ENCODE peak calls at places on chromosomes 13 and 19, in nine cellular contexts. One of them, this sample, is unnamed.

GRCh38 chr19:29596885-29597525 is 9.1 kb upstream of the POP4 start:
- DNase-seq in epithelial cell of esophagus: peak
- DNase-seq in right lobe of liver: no peak
- DNase-seq in spleen: no peak
- DNase-seq in cardiac fibroblast: peak
- DNase-seq in nephron progenitor cell: peak
- DNase-seq in endodermal cell: peak
- DNase-seq in WTC11: no peak
- DNase-seq in right atrium auricular region: no peak
- DNase-seq in this sample: no peak

GRCh38 chr19:10815969-10816635 is 19.9 kb downstream of the TMED1 start:
- DNase-seq in right atrium auricular region: no peak
- DNase-seq in nephron progenitor cell: no peak
- DNase-seq in spleen: no peak
- DNase-seq in endodermal cell: peak
- DNase-seq in cardiac fibroblast: no peak
- DNase-seq in right lobe of liver: no peak
- DNase-seq in WTC11: no peak
- DNase-seq in epithelial cell of esophagus: no peak
- DNase-seq in this sample: no peak

GRCh38 chr13:77509221-77509620 is 26.3 kb upstream of the SCEL start:
- DNase-seq in cardiac fibroblast: peak
- DNase-seq in epithelial cell of esophagus: peak
- DNase-seq in right atrium auricular region: no peak
- DNase-seq in nephron progenitor cell: no peak
- DNase-seq in endodermal cell: no peak
- DNase-seq in right lobe of liver: no peak
- DNase-seq in WTC11: no peak
- DNase-seq in spleen: no peak
- DNase-seq in this sample: no peak

GRCh38 chr13:44903596-44903995 is 85.7 kb downstream of the NUFIP1 start:
- DNase-seq in cardiac fibroblast: peak
- DNase-seq in right atrium auricular region: peak
- DNase-seq in spleen: no peak
- DNase-seq in WTC11: no peak
- DNase-seq in right lobe of liver: no peak
- DNase-seq in nephron progenitor cell: no peak
- DNase-seq in epithelial cell of esophagus: no peak
- DNase-seq in endodermal cell: no peak
- DNase-seq in this sample: no peak

GRCh38 chr13:108834193-108834592 is 204.8 kb downstream of the MYO16 start:
- DNase-seq in nephron progenitor cell: no peak
- DNase-seq in WTC11: no peak
- DNase-seq in epithelial cell of esophagus: no peak
- DNase-seq in right atrium auricular region: no peak
- DNase-seq in spleen: no peak
- DNase-seq in cardiac fibroblast: no peak
- DNase-seq in right lobe of liver: no peak
- DNase-seq in endodermal cell: no peak
- DNase-seq in this sample: no peak

GRCh38 chr13:76854894-76855293 is 31.3 kb downstream of the KCTD12 start:
- DNase-seq in endodermal cell: no peak
- DNase-seq in epithelial cell of esophagus: peak
- DNase-seq in nephron progenitor cell: no peak
- DNase-seq in spleen: no peak
- DNase-seq in cardiac fibroblast: peak
- DNase-seq in right atrium auricular region: no peak
- DNase-seq in WTC11: no peak
- DNase-seq in right lobe of liver: no peak
- DNase-seq in this sample: no peak

GRCh38 chr19:18332917-18333530 is 7.4 kb upstream of the PGPEP1 start:
- DNase-seq in cardiac fibroblast: no peak
- DNase-seq in WTC11: no peak
- DNase-seq in epithelial cell of esophagus: no peak
- DNase-seq in right lobe of liver: no peak
- DNase-seq in spleen: no peak
- DNase-seq in right atrium auricular region: no peak
- DNase-seq in endodermal cell: no peak
- DNase-seq in nephron progenitor cell: no peak
- DNase-seq in this sample: no peak

GRCh38 chr13:111462944-111463343 is 142.5 kb downstream of the TEX29 start:
- DNase-seq in epithelial cell of esophagus: no peak
- DNase-seq in nephron progenitor cell: no peak
- DNase-seq in cardiac fibroblast: no peak
- DNase-seq in right lobe of liver: no peak
- DNase-seq in endodermal cell: no peak
- DNase-seq in right atrium auricular region: no peak
- DNase-seq in spleen: no peak
- DNase-seq in WTC11: no peak
- DNase-seq in this sample: no peak

GRCh38 chr19:33329060-33329459 is 26.7 kb upstream of the CEBPA start:
- DNase-seq in spleen: no peak
- DNase-seq in cardiac fibroblast: no peak
- DNase-seq in right lobe of liver: no peak
- DNase-seq in right atrium auricular region: no peak
- DNase-seq in epithelial cell of esophagus: no peak
- DNase-seq in nephron progenitor cell: no peak
- DNase-seq in endodermal cell: peak
- DNase-seq in WTC11: no peak
- DNase-seq in this sample: no peak

GRCh38 chr19:17183271-17183757 is 31.8 kb upstream of the USE1 start:
- DNase-seq in WTC11: no peak
- DNase-seq in spleen: peak
- DNase-seq in right lobe of liver: no peak
- DNase-seq in right atrium auricular region: no peak
- DNase-seq in nephron progenitor cell: no peak
- DNase-seq in epithelial cell of esophagus: no peak
- DNase-seq in endodermal cell: no peak
- DNase-seq in cardiac fibroblast: no peak
- DNase-seq in this sample: no peak

GRCh38 chr19:45446295-45446694 is 21.5 kb upstream of the FOSB start:
- DNase-seq in epithelial cell of esophagus: peak
- DNase-seq in right atrium auricular region: no peak
- DNase-seq in cardiac fibroblast: peak
- DNase-seq in WTC11: no peak
- DNase-seq in nephron progenitor cell: no peak
- DNase-seq in endodermal cell: no peak
- DNase-seq in spleen: no peak
- DNase-seq in right lobe of liver: no peak
- DNase-seq in this sample: no peak

DNA sequence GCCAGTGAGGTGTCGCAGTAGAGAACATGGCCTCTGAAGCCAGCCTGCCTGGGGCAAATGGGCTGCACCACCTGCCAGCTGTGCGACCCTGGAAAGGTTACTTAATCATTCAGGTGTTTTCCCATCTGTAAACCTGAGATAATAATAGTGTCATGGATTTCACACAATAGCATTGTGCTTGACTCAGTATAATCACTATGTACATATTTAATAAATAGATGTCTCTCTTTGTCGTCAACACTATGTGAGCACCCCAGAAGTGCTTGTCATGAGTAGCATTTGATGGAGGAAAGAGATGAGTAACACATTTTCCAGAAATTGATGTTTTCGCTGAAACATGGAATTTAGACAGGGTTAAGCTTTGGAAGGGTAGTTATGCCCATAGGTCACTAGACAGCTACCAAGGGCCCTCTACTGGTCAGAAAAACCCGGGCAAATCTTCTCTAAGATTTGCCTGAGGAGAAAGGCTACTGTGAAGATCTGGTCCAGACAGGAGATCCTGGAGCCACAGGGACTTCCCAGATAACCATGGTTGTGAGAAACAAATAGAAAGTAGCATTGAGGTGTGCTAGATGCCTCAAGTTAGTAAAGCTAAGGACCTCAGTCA is 9.5 kb upstream of the MBNL2 start:
- DNase-seq in right lobe of liver: no peak
- DNase-seq in endodermal cell: peak
- DNase-seq in spleen: no peak
- DNase-seq in right atrium auricular region: no peak
- DNase-seq in nephron progenitor cell: no peak
- DNase-seq in WTC11: peak
- DNase-seq in epithelial cell of esophagus: peak
- DNase-seq in cardiac fibroblast: peak
- DNase-seq in this sample: no peak
- TF ChIP-seq CTCF in right lobe of liver: peak
- TF ChIP-seq CTCF in endodermal cell: peak
- TF ChIP-seq CTCF in spleen: no peak
- TF ChIP-seq CTCF in right atrium auricular region: peak
- TF ChIP-seq CTCF in nephron progenitor cell: peak
- TF ChIP-seq CTCF in WTC11: no peak
- TF ChIP-seq CTCF in epithelial cell of esophagus: peak
- TF ChIP-seq CTCF in cardiac fibroblast: peak
- TF ChIP-seq CTCF in this sample: no peak

GRCh38 chr19:40808021-40808325 is 9.0 kb downstream of the EGLN2 start:
- DNase-seq in spleen: peak
- DNase-seq in WTC11: no peak
- DNase-seq in nephron progenitor cell: no peak
- DNase-seq in right lobe of liver: no peak
- DNase-seq in epithelial cell of esophagus: no peak
- DNase-seq in cardiac fibroblast: no peak
- DNase-seq in endodermal cell: no peak
- DNase-seq in right atrium auricular region: no peak
- DNase-seq in this sample: no peak

GRCh38 chr19:40808497-40808896 is 9.5 kb downstream of the EGLN2 start:
- DNase-seq in nephron progenitor cell: no peak
- DNase-seq in right atrium auricular region: no peak
- DNase-seq in spleen: peak
- DNase-seq in endodermal cell: no peak
- DNase-seq in epithelial cell of esophagus: no peak
- DNase-seq in right lobe of liver: no peak
- DNase-seq in cardiac fibroblast: no peak
- DNase-seq in WTC11: no peak
- DNase-seq in this sample: no peak

GRCh38 chr19:40806385-40807146 is 7.6 kb downstream of the EGLN2 start:
- DNase-seq in right atrium auricular region: peak
- DNase-seq in epithelial cell of esophagus: peak
- DNase-seq in right lobe of liver: peak
- DNase-seq in endodermal cell: peak
- DNase-seq in WTC11: peak
- DNase-seq in spleen: peak
- DNase-seq in cardiac fibroblast: peak
- DNase-seq in nephron progenitor cell: peak
- DNase-seq in this sample: peak

GRCh38 chr19:40805258-40805868 is 6.4 kb downstream of the EGLN2 start:
- DNase-seq in WTC11: no peak
- DNase-seq in right atrium auricular region: no peak
- DNase-seq in endodermal cell: no peak
- DNase-seq in epithelial cell of esophagus: no peak
- DNase-seq in nephron progenitor cell: no peak
- DNase-seq in spleen: no peak
- DNase-seq in right lobe of liver: peak
- DNase-seq in cardiac fibroblast: no peak
- DNase-seq in this sample: no peak

DNA sequence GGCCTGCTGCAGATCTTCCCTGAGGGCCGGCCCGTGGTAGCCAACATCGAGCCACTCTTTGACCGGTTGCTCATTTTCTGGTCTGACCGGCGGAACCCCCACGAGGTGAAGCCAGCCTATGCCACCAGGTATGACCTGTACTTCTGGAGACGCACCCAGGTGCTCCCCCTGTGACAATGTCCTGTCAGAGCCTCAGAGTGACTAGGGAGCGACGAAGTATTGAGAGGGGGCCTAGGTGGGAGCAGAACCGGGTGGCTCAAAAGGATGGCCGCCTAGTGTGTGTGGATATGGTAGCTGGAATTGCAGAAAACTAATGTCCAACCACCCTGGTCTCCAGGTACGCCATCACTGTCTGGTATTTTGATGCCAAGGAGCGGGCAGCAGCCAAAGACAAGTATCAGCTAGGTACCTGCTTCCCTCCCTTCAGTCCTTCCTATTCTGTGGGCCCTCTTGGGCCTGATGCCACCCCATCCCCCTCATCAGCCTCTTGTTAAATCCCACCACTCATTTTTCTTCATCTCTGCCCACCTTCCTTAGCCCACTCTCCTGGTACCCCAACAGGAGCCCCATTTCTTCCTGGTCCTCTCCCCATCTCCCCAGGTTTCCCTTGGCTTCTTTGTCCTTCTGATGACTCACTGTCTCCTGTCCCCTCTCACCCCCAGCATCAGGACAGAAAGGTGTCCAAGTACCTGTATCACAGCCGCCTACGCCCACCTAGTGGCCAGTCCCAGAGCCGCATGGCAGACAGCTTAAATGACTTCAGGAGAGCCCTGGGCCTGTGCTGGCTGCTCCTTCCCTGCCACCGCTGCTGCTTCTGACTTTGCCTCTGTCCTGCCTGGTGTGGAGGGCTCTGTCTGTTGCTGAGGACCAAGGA is 8.4 kb downstream of the EGLN2 start:
- DNase-seq in epithelial cell of esophagus: peak
- DNase-seq in WTC11: peak
- DNase-seq in cardiac fibroblast: no peak
- DNase-seq in spleen: no peak
- DNase-seq in right atrium auricular region: no peak
- DNase-seq in endodermal cell: peak
- DNase-seq in right lobe of liver: no peak
- DNase-seq in nephron progenitor cell: no peak
- DNase-seq in this sample: no peak
- TF ChIP-seq CTCF in epithelial cell of esophagus: peak
- TF ChIP-seq CTCF in WTC11: no peak
- TF ChIP-seq CTCF in cardiac fibroblast: peak
- TF ChIP-seq CTCF in spleen: no peak
- TF ChIP-seq CTCF in right atrium auricular region: peak
- TF ChIP-seq CTCF in endodermal cell: peak
- TF ChIP-seq CTCF in right lobe of liver: peak
- TF ChIP-seq CTCF in nephron progenitor cell: peak
- TF ChIP-seq CTCF in this sample: peak

DNA sequence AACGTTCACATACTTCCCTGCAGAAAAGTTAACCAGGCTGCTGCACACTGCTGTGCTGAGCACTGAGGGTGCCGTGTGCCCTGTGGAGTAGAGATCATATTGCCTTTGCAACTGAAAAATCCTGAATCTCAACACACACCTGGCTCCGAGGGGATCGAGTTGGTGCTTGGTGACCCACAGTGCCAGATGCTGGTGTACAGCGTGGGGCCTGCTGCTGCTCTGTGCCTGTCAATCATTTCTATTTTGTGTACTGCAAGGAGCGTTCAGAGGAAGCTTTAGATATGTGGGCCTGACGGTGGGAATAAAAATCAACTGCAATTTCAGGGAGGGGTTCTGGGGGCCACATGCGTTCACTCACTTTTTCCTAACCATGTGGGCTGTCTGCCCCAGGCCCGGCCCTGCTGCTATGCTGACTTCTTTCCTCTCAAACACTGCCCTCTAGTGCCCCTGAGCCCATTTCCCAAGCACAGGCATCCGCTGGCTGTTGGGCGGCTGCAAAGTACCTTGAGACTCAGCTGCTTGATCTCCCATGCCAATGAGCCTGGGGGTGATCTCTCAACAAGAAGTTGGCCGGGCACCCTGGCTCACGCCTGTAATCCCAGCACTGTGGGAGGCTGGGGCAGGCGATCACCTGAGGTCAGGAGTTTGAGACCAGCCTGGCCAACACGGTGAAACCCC is 9.7 kb upstream of the LENG8 start:
- DNase-seq in cardiac fibroblast: peak
- DNase-seq in WTC11: peak
- DNase-seq in right lobe of liver: no peak
- DNase-seq in endodermal cell: peak
- DNase-seq in epithelial cell of esophagus: peak
- DNase-seq in nephron progenitor cell: peak
- DNase-seq in right atrium auricular region: no peak
- DNase-seq in spleen: no peak
- DNase-seq in this sample: no peak
- TF ChIP-seq CTCF in cardiac fibroblast: peak
- TF ChIP-seq CTCF in WTC11: no peak
- TF ChIP-seq CTCF in right lobe of liver: peak
- TF ChIP-seq CTCF in endodermal cell: peak
- TF ChIP-seq CTCF in epithelial cell of esophagus: peak
- TF ChIP-seq CTCF in nephron progenitor cell: peak
- TF ChIP-seq CTCF in right atrium auricular region: peak
- TF ChIP-seq CTCF in spleen: no peak
- TF ChIP-seq CTCF in this sample: no peak

GRCh38 chr19:4233282-4233853 is 4.0 kb downstream of the EBI3 start:
- DNase-seq in right atrium auricular region: no peak
- DNase-seq in epithelial cell of esophagus: peak
- DNase-seq in nephron progenitor cell: peak
- DNase-seq in spleen: peak
- DNase-seq in cardiac fibroblast: peak
- DNase-seq in right lobe of liver: no peak
- DNase-seq in endodermal cell: peak
- DNase-seq in WTC11: peak
- DNase-seq in this sample: peak
- TF ChIP-seq CTCF in right atrium auricular region: peak
- TF ChIP-seq CTCF in epithelial cell of esophagus: peak
- TF ChIP-seq CTCF in nephron progenitor cell: peak
- TF ChIP-seq CTCF in spleen: no peak
- TF ChIP-seq CTCF in cardiac fibroblast: peak
- TF ChIP-seq CTCF in right lobe of liver: peak
- TF ChIP-seq CTCF in endodermal cell: peak
- TF ChIP-seq CTCF in WTC11: peak
- TF ChIP-seq CTCF in this sample: peak